ENCODE peak calls at places on chromosomes 4 and X, in five cellular contexts. X, H, O, J and U are unnamed samples.

GRCh38 chr4:141731481-141731880 is 95.1 kb downstream of the IL15 start:
- DNase-seq in X (peak), H (no peak), O (no peak), J (no peak), U (no peak)

GRCh38 chrX:22922961-22923360 is 76.8 kb upstream of the DDX53 start:
- DNase-seq in X (peak), H (no peak), O (no peak), J (no peak), U (no peak)

GRCh38 chrX:136616987-136617685 is 30.8 kb upstream of the CD40LG start:
- DNase-seq in X (no peak), H (no peak), O (no peak), J (no peak), U (no peak)

GRCh38 chr4:123481034-123481433 is 84.4 kb downstream of the SPRY1 start:
- DNase-seq in X (peak), H (no peak), O (no peak), J (no peak), U (no peak)

GRCh38 chr4:108168213-108168671 is 490 bp downstream of the LEF1 start:
- DNase-seq in X (peak), H (no peak), O (no peak), J (no peak), U (no peak)

GRCh38 chr4:22999419-22999818 is 306.7 kb downstream of the GBA3 start:
- DNase-seq in X (no peak), H (no peak), O (peak), J (no peak), U (no peak)

GRCh38 chrX:114842181-114842580 is 175.2 kb downstream of the IL13RA2 start:
- DNase-seq in X (no peak), H (no peak), O (no peak), J (no peak), U (no peak)

GRCh38 chr4:134201216-134202098 is at the start of gene PABPC4L:
- DNase-seq in X (peak), H (peak), O (peak), J (peak), U (peak)

GRCh38 chrX:78650906-78651437 is 8.2 kb downstream of the RTL3 start:
- DNase-seq in X (peak), H (no peak), O (no peak), J (no peak), U (no peak)

GRCh38 chr4:133150643-133151300 is 1.7 kb downstream of the PCDH10 start:
- DNase-seq in X (peak), H (no peak), O (peak), J (no peak), U (peak)

GRCh38 chrX:15336023-15336413 is 695 bp upstream of the PIGA start:
- DNase-seq in X (peak), H (no peak), O (peak), J (no peak), U (peak)

GRCh38 chr4:188332265-188332664 is 193.0 kb downstream of the TRIML1 start:
- DNase-seq in X (no peak), H (no peak), O (no peak), J (no peak), U (no peak)

GRCh38 chrX:46770817-46771163 is 11.9 kb upstream of the SLC9A7 start:
- DNase-seq in X (peak), H (no peak), O (no peak), J (no peak), U (no peak)

GRCh38 chr4:1333256-1333655 is 13.8 kb upstream of the UVSSA start:
- DNase-seq in X (no peak), H (peak), O (no peak), J (peak), U (no peak)
- TF ChIP-seq CTCF in X (no peak), H (no peak), O (no peak), J (no peak), U (no peak)

GRCh38 chrX:2766921-2767320 is 15.1 kb downstream of the XG start:
- DNase-seq in X (peak), H (no peak), O (no peak), J (no peak), U (no peak)
- TF ChIP-seq CTCF in X (no peak), H (no peak), O (no peak), J (no peak), U (no peak)

GRCh38 chrX:3788494-3789233 is 75.2 kb upstream of the PRKX start:
- DNase-seq in X (no peak), H (no peak), O (no peak), J (no peak), U (peak)
- TF ChIP-seq CTCF in X (peak), H (no peak), O (no peak), J (no peak), U (peak)

GRCh38 chr4:4851906-4852305 is 7.6 kb upstream of the MSX1 start:
- DNase-seq in X (no peak), H (peak), O (no peak), J (peak), U (no peak)

GRCh38 chr4:4853921-4854648 is 5.4 kb upstream of the MSX1 start:
- DNase-seq in X (no peak), H (peak), O (no peak), J (no peak), U (no peak)

GRCh38 chr4:4853371-4853823 is 6.1 kb upstream of the MSX1 start:
- DNase-seq in X (no peak), H (peak), O (no peak), J (peak), U (no peak)

GRCh38 chr4:4851081-4851480 is 8.4 kb upstream of the MSX1 start:
- DNase-seq in X (no peak), H (peak), O (no peak), J (peak), U (no peak)

GRCh38 chr4:4852591-4853362 is 6.7 kb upstream of the MSX1 start:
- DNase-seq in X (peak), H (peak), O (peak), J (peak), U (peak)
- TF ChIP-seq CTCF in X (peak), H (no peak), O (peak), J (no peak), U (peak)

GRCh38 chr4:176277162-176277904 is 8.3 kb upstream of the ASB5 start:
- DNase-seq in X (peak), H (no peak), O (peak), J (no peak), U (peak)
- TF ChIP-seq CTCF in X (peak), H (no peak), O (peak), J (peak), U (peak)

GRCh38 chrX:132614297-132614696 is 125.5 kb upstream of the MBNL3 start:
- DNase-seq in X (peak), H (no peak), O (peak), J (no peak), U (peak)

GRCh38 chrX:132609449-132609848 is 120.6 kb upstream of the MBNL3 start:
- DNase-seq in X (peak), H (no peak), O (no peak), J (no peak), U (no peak)

GRCh38 chrX:132612990-132613564 is 124.2 kb upstream of the MBNL3 start:
- DNase-seq in X (peak), H (peak), O (peak), J (peak), U (peak)

GRCh38 chrX:132613801-132614200 is 125.0 kb upstream of the MBNL3 start:
- DNase-seq in X (no peak), H (no peak), O (no peak), J (no peak), U (no peak)

DNA sequence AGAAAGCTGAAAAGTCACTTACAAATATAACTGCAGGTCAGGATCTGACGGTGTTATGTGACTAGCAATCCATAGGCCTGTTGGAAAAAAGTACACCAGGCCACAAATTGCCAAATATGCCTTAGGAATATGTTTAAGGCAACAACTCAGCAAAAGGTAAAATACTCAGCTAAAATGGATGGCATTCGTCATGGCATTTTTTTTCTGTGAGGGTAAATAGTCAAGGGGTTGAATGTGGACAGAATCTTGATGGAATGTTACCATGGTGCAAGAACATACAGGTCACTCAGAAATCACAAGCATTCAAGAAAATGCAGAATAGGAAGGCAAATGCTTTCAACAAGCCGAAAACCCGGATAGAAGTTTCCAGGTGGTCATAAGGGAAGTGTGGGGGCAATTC is 121.7 kb upstream of the MBNL3 start:
- DNase-seq in X (no peak), H (no peak), O (no peak), J (no peak), U (no peak)
- TF ChIP-seq CTCF in X (no peak), H (no peak), O (no peak), J (no peak), U (no peak)

DNA sequence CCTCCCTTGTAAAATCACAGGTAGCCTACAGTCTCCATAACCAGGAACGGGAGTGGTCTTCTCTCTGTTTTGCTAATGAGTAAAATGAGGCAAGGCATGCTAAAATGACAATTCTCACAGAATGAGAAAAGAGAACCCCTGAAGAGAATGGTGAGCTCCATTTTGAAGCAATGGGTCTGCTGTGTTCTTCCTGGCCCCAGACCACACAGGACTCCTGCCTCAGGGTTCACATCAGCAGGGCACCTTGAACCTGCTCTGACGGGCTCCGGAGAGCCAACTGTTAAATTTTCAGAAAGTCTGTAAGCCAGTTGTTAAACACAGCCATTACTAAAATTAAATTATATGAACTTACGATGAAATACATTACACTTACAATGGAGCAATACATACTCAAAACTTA is 32.1 kb upstream of the RBM47 start:
- DNase-seq in X (no peak), H (no peak), O (no peak), J (no peak), U (no peak)
- TF ChIP-seq CTCF in X (no peak), H (no peak), O (no peak), J (no peak), U (no peak)

DNA sequence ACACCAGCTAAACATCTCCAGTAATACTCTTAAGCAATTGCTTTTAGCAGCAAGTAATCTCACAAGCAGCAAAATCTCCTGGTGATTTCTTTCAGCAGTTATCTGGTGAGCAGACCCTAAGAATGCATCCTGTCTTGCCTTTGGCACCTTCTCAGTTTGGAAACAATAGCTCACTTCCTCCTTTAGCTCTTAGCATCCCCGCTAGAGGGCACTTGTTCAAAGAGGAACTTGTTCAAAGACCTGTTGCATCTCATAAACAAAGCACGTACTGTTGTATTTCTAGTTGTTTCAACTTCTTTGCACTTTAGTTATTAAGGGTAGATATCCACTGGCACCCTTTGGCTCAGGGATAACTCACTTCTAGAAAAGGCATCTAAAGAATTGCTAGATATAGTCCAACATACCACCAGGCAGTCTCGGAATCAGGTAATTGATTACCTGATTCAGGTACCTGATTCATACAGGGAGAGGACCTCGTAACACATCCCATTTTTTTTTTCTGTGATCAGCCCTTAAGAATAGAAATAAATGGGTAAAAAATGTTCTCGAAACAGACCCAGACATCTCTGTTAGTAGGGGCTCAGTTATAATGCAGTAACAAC is 81.9 kb upstream of the QRFPR start:
- DNase-seq in X (peak), H (no peak), O (peak), J (no peak), U (peak)
- TF ChIP-seq CTCF in X (peak), H (peak), O (peak), J (peak), U (peak)